ENCODE peak calls at places on chromosome 11, in ten cellular contexts. Z is body of pancreas, I is NB4, G is A549, X is IMR-90, N is sigmoid colon, U is tibial nerve, H is esophagus muscularis mucosa, E is uterus, S is stomach. B is an unnamed sample.

GRCh38 chr11:44566952-44567875 is 1.8 kb downstream of the CD82 start:
- DNase-seq in Z (no peak), I (peak; percentile 44), G (no peak), X (no peak), N (peak; percentile 51), U (no peak), H (no peak), E (no peak), S (no peak), B (no peak)

GRCh38 chr11:4484310-4484709 is 1.9 kb downstream of the OR52K1 start:
- DNase-seq in Z (no peak), I (no peak), G (no peak), X (no peak), N (no peak), U (no peak), H (no peak), E (no peak), S (no peak), B (no peak)

GRCh38 chr11:17238377-17238776 is 30.6 kb upstream of the PIK3C2A start:
- DNase-seq in Z (no peak), I (no peak), G (no peak), X (no peak), N (no peak), U (no peak), H (no peak), E (no peak), S (peak; percentile 28), B (no peak)

GRCh38 chr11:112103446-112103845 is 16.8 kb downstream of the SDHD start:
- DNase-seq in Z (no peak), I (peak; percentile 31), G (no peak), X (no peak), N (no peak), U (no peak), H (no peak), E (no peak), S (no peak), B (no peak)

GRCh38 chr11:44887598-44887997 is 63.1 kb downstream of the TP53I11 start:
- DNase-seq in Z (no peak), I (no peak), G (no peak), X (no peak), N (no peak), U (no peak), H (no peak), E (no peak), S (no peak), B (no peak)

GRCh38 chr11:130698174-130698573 is 218.1 kb downstream of the SNX19 start:
- DNase-seq in Z (no peak), I (no peak), G (no peak), X (no peak), N (no peak), U (no peak), H (no peak), E (no peak), S (peak; percentile 75), B (no peak)

GRCh38 chr11:46271875-46272815 is 5.3 kb upstream of the CREB3L1 start:
- DNase-seq in Z (no peak), I (no peak), G (no peak), X (no peak), N (no peak), U (no peak), H (no peak), E (no peak), S (no peak), B (no peak)

GRCh38 chr11:77407613-77408012 is 66.3 kb downstream of the PAK1 start:
- DNase-seq in Z (peak; percentile 86), I (peak; percentile 29), G (peak; percentile 44), X (peak; percentile 92), N (no peak), U (no peak), H (no peak), E (peak; percentile 35), S (peak; percentile 85), B (no peak)

GRCh38 chr11:57460756-57461749 is 725 bp downstream of the RTN4RL2 start:
- DNase-seq in Z (peak; percentile 42), I (no peak), G (no peak), X (no peak), N (no peak), U (no peak), H (no peak), E (no peak), S (no peak), B (no peak)

GRCh38 chr11:27354359-27354965 is 8.6 kb downstream of the CCDC34 start:
- DNase-seq in Z (no peak), I (no peak), G (no peak), X (no peak), N (no peak), U (no peak), H (no peak), E (no peak), S (no peak), B (no peak)

GRCh38 chr11:117872420-117872961 is 4.0 kb downstream of the FXYD6 start:
- DNase-seq in Z (no peak), I (no peak), G (no peak), X (no peak), N (peak; percentile 90), U (no peak), H (peak; percentile 91), E (peak; percentile 82), S (no peak), B (peak; percentile 82)

GRCh38 chr11:99271527-99271926 is 250.8 kb downstream of the CNTN5 start:
- DNase-seq in Z (no peak), I (no peak), G (no peak), X (no peak), N (no peak), U (no peak), H (no peak), E (no peak), S (no peak), B (no peak)

GRCh38 chr11:114031599-114032320 is 27.8 kb upstream of the ZBTB16 start:
- DNase-seq in Z (no peak), I (no peak), G (no peak), X (no peak), N (no peak), U (no peak), H (no peak), E (no peak), S (no peak), B (no peak)

GRCh38 chr11:65524747-65525658 is at the start of gene SCYL1:
- DNase-seq in Z (peak; percentile 84), I (peak; percentile 79), G (peak; percentile 81), X (peak; percentile 79), N (peak; percentile 93), U (peak; percentile 74), H (peak; percentile 94), E (peak; percentile 85), S (peak; percentile 83), B (peak; percentile 66)
- TF ChIP-seq POLR2A in Z (peak; percentile 75), I (peak; percentile 69), G (peak; percentile 44), X (peak; percentile 90), N (peak; percentile 61), U (peak; percentile 38), H (peak; percentile 58), E (peak; percentile 74), S (no peak), B (no peak)

GRCh38 chr11:124745270-124745834 is 5.6 kb downstream of the NRGN start:
- DNase-seq in Z (no peak), I (no peak), G (no peak), X (no peak), N (no peak), U (no peak), H (no peak), E (no peak), S (no peak), B (no peak)

GRCh38 chr11:124748100-124748418 is 4.0 kb downstream of the VSIG2 start:
- DNase-seq in Z (no peak), I (no peak), G (no peak), X (no peak), N (no peak), U (no peak), H (no peak), E (no peak), S (no peak), B (no peak)

GRCh38 chr11:124747406-124748099 is 4.5 kb downstream of the VSIG2 start:
- DNase-seq in Z (no peak), I (no peak), G (no peak), X (no peak), N (no peak), U (no peak), H (no peak), E (no peak), S (no peak), B (no peak)

GRCh38 chr11:124745835-124746620 is 6.0 kb downstream of the VSIG2 start:
- DNase-seq in Z (peak; percentile 44), I (no peak), G (peak; percentile 24), X (no peak), N (no peak), U (no peak), H (no peak), E (no peak), S (no peak), B (no peak)

GRCh38 chr11:124746621-124747243 is 5.3 kb downstream of the VSIG2 start:
- DNase-seq in Z (peak; percentile 87), I (peak; percentile 29), G (peak; percentile 84), X (peak; percentile 72), N (no peak), U (no peak), H (no peak), E (peak; percentile 47), S (peak; percentile 93), B (peak; percentile 95)
- TF ChIP-seq POLR2A in Z (peak; percentile 80), I (no peak), G (no peak), X (no peak), N (peak; percentile 64), U (no peak), H (no peak), E (peak; percentile 52), S (no peak), B (no peak)

GRCh38 chr11:49208006-49208721 is at the start of gene FOLH1:
- DNase-seq in Z (peak; percentile 16), I (no peak), G (no peak), X (no peak), N (peak; percentile 63), U (no peak), H (no peak), E (peak; percentile 15), S (no peak), B (no peak)

DNA sequence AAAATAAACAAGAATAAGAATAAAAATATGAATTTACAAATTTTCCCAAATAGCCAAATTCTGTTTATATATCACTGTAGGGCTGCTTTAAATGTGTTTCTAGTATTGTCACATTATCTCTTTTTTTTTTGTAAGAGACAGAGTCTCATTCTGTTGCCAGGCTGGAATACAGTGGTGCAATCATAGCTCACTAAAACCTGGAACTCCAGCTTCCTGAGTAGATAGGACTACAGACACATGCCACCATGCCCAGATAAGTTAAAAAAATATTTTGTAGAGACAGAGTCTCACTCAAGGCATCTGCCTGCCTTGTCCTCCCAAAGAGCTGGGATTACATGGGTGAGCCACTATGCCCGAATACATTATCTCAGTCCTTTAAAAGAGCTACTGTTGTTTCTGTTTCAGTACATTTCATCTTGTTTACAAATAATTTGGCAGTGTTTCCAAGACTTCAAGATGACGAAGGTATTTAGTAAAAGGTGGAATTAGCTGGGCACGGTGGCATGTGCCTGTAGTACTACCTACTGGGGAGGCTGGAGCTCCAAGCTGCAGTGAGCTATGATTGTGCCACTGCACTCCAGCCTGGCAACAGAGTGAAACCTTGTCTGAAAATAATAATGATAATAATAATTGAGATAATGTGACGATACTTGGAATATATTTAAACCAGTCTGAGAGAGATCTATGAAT is 6.0 kb downstream of the FOLH1 start:
- DNase-seq in Z (no peak), I (no peak), G (no peak), X (no peak), N (no peak), U (no peak), H (no peak), E (no peak), S (no peak), B (no peak)
- TF ChIP-seq POLR2A in Z (no peak), I (no peak), G (no peak), X (no peak), N (no peak), U (no peak), H (no peak), E (no peak), S (no peak), B (no peak)

GRCh38 chr11:12680246-12680939 is 6.2 kb downstream of the TEAD1 start:
- DNase-seq in Z (peak; percentile 91), I (peak; percentile 49), G (peak; percentile 92), X (peak; percentile 91), N (peak; percentile 95), U (peak; percentile 77), H (no peak), E (peak; percentile 81), S (peak; percentile 88), B (peak; percentile 83)
- TF ChIP-seq POLR2A in Z (peak; percentile 77), I (no peak), G (peak; percentile 38), X (peak; percentile 73), N (peak; percentile 57), U (peak; percentile 64), H (no peak), E (peak; percentile 55), S (no peak), B (no peak)

B was measured in lower leg skin.